ENCODE peak calls at places on chromosomes 4 and X, in seven cellular contexts. D is stimulated activated CD4-positive, alpha-beta T cell treated with anti-CD3 and anti-CD28 coated beads, TNF-alpha, amount 100 ng/mL, for 4 hours; W is EL; B is T-helper 1 cell; P is mucosa of descending colon; G is ureter; H is M059J. T is an unnamed sample.

GRCh38 chr4:100188829-100189228 is 1.4 kb downstream of the DDIT4L start:
- DNase-seq in D (no peak), P (no peak), H (peak; percentile 31), W (no peak), G (no peak), B (no peak), T (no peak)

GRCh38 chr4:161183729-161184128 is 980.1 kb downstream of the FSTL5 start:
- DNase-seq in G (no peak), H (no peak), D (no peak), W (no peak), P (no peak), B (no peak), T (no peak)

GRCh38 chrX:47380268-47380667 is 9.9 kb downstream of the ZNF157 start:
- DNase-seq in H (no peak), P (peak; percentile 43), W (no peak), B (peak; percentile 30), D (peak; percentile 28), G (no peak), T (no peak)

GRCh38 chrX:39953879-39954278 is 143.9 kb downstream of the BCOR start:
- DNase-seq in W (no peak), D (no peak), G (peak; percentile 83), P (peak; percentile 86), B (no peak), H (peak; percentile 94), T (peak; percentile 92)

GRCh38 chrX:118315529-118315928 is 30.4 kb upstream of the WDR44 start:
- DNase-seq in G (no peak), B (no peak), H (no peak), D (no peak), P (no peak), W (no peak), T (no peak)

GRCh38 chrX:35890699-35891098 is 28.8 kb upstream of the CFAP47 start:
- DNase-seq in P (no peak), W (peak; percentile 13), H (peak; percentile 71), B (no peak), D (no peak), G (no peak), T (peak; percentile 43)

GRCh38 chr4:123974419-123975105 is 578.0 kb downstream of the SPRY1 start:
- DNase-seq in D (no peak), B (no peak), W (no peak), G (no peak), P (no peak), H (no peak), T (no peak)

GRCh38 chr4:58138786-58139185 is 1028.6 kb upstream of the IGFBP7 start:
- DNase-seq in D (no peak), P (no peak), G (no peak), H (no peak), W (no peak), B (no peak), T (no peak)

GRCh38 chr4:162984621-162985020 is 182.1 kb downstream of the NAF1 start:
- DNase-seq in B (no peak), H (no peak), P (no peak), D (no peak), G (no peak), W (no peak), T (no peak)

GRCh38 chr4:18859468-18859867 is 837.9 kb upstream of the LCORL start:
- DNase-seq in W (no peak), B (no peak), P (no peak), D (no peak), G (no peak), H (no peak), T (no peak)

GRCh38 chrX:119753639-119754257 is 4.6 kb upstream of the SOWAHD start:
- DNase-seq in W (peak; percentile 56), D (no peak), B (peak; percentile 7), H (peak; percentile 75), P (no peak), G (no peak), T (no peak)

GRCh38 chr4:125620066-125620850 is 305.5 kb downstream of the FAT4 start:
- DNase-seq in P (no peak), G (no peak), W (peak; percentile 6), H (no peak), B (no peak), D (no peak), T (no peak)

GRCh38 chr4:154551872-154552686 is 1.9 kb upstream of the PLRG1 start:
- DNase-seq in B (peak; percentile 30), P (peak; percentile 79), G (peak; percentile 81), W (peak; percentile 77), H (peak; percentile 64), D (peak; percentile 54), T (peak; percentile 79)

GRCh38 chr4:76293705-76294274 is 12.7 kb upstream of the STBD1 start:
- DNase-seq in H (no peak), W (no peak), D (no peak), G (no peak), P (no peak), B (no peak), T (no peak)

GRCh38 chrX:110477593-110478228 is 119.1 kb downstream of the RTL9 start:
- DNase-seq in P (no peak), G (no peak), H (peak; percentile 75), D (no peak), W (peak; percentile 2), B (no peak), T (no peak)

GRCh38 chr4:17613761-17614415 is 553 bp upstream of the MED28 start:
- DNase-seq in P (peak; percentile 31), G (no peak), B (no peak), W (peak; percentile 88), D (peak; percentile 5), H (peak; percentile 92), T (no peak)

GRCh38 chrX:17291998-17292658 is 82.9 kb upstream of the NHS start:
- DNase-seq in W (no peak), D (no peak), H (no peak), B (no peak), P (no peak), G (no peak), T (no peak)

GRCh38 chrX:39984191-39984956 is 113.4 kb downstream of the BCOR start:
- DNase-seq in H (no peak), W (no peak), B (no peak), P (peak; percentile 45), D (no peak), G (no peak), T (no peak)

GRCh38 chr4:153248641-153249198 is 44.5 kb downstream of the TRIM2 start:
- DNase-seq in P (no peak), B (no peak), D (peak; percentile 8), G (no peak), W (no peak), H (peak; percentile 30), T (no peak)

GRCh38 chrX:133892337-133892736 is 93.1 kb downstream of the GPC3 start:
- DNase-seq in D (no peak), H (no peak), W (no peak), P (no peak), G (no peak), B (no peak), T (no peak)

GRCh38 chrX:150482537-150483217 is 85.7 kb upstream of the MTM1 start:
- DNase-seq in B (no peak), H (peak; percentile 91), W (peak; percentile 64), P (no peak), G (no peak), D (peak; percentile 26), T (no peak)

GRCh38 chr4:74654230-74654681 is 140.1 kb downstream of the BTC start:
- DNase-seq in W (no peak), D (no peak), G (peak; percentile 46), B (no peak), H (peak; percentile 34), P (no peak), T (no peak)

GRCh38 chrX:154712781-154713391 is 38.0 kb downstream of the GAB3 start:
- DNase-seq in W (peak; percentile 67), D (no peak), P (no peak), B (no peak), G (no peak), H (peak; percentile 94), T (no peak)

GRCh38 chr4:155846929-155847328 is 19.1 kb downstream of the ASIC5 start:
- DNase-seq in D (no peak), H (no peak), G (no peak), W (no peak), P (no peak), B (no peak), T (no peak)

GRCh38 chr4:17719106-17719505 is 62.3 kb downstream of the FAM184B start:
- DNase-seq in P (no peak), G (no peak), B (no peak), D (no peak), H (peak; percentile 6), W (no peak), T (no peak)

GRCh38 chr4:183101956-183102480 is 3.0 kb downstream of the WWC2 start:
- DNase-seq in W (peak; percentile 14), P (no peak), D (no peak), H (no peak), B (no peak), G (no peak), T (no peak)

GRCh38 chr4:3444351-3445110 is 2.8 kb downstream of the HGFAC start:
- DNase-seq in H (no peak), P (peak; percentile 25), G (no peak), D (no peak), W (no peak), B (peak; percentile 7), T (peak; percentile 53)

T was measured in right lobe of liver.